ENCODE peak calls at places on chromosomes 4 and X, in six cellular contexts. B is progenitor cell of endocrine pancreas, L is fibroblast of pulmonary artery, R is lower leg skin, Q is neural progenitor cell, V is left lung. E is an unnamed sample.

GRCh38 chr4:186392017-186392416 is 126.0 kb downstream of the F11 start:
- DNase-seq in V (no peak), Q (no peak), B (no peak), L (no peak), R (no peak), E (no peak)

GRCh38 chrX:77448170-77448569 is 981 bp downstream of the FGF16 start:
- DNase-seq in V (no peak), L (no peak), R (no peak), B (no peak), Q (peak), E (no peak)

GRCh38 chrX:146243071-146243470 is 425.4 kb downstream of the SLITRK2 start:
- DNase-seq in R (no peak), L (no peak), Q (no peak), B (no peak), V (no peak), E (no peak)

GRCh38 chrX:143094501-143095110 is 68.9 kb downstream of the SPANXN4 start:
- DNase-seq in V (no peak), Q (no peak), L (peak), R (no peak), B (no peak), E (no peak)

GRCh38 chrX:96447161-96447560 is 237.5 kb upstream of the DIAPH2 start:
- DNase-seq in V (no peak), B (no peak), R (no peak), L (no peak), Q (no peak), E (no peak)

GRCh38 chr4:138835833-138836521 is 179.6 kb upstream of the NOCT start:
- DNase-seq in V (no peak), R (no peak), Q (no peak), B (no peak), L (peak), E (no peak)

GRCh38 chrX:154748712-154749339 is 2.1 kb downstream of the GAB3 start:
- DNase-seq in R (no peak), L (peak), B (no peak), Q (peak), V (no peak), E (no peak)

GRCh38 chr4:156751486-156751885 is 220.1 kb downstream of the PDGFC start:
- DNase-seq in L (peak), V (no peak), Q (no peak), R (no peak), B (no peak), E (no peak)

GRCh38 chr4:23631255-23631950 is 258.4 kb downstream of the PPARGC1A start:
- DNase-seq in B (no peak), L (no peak), Q (no peak), V (no peak), R (peak), E (no peak)

GRCh38 chr4:75662626-75663025 is 10.6 kb downstream of the G3BP2 start:
- DNase-seq in B (no peak), L (no peak), R (no peak), Q (no peak), V (no peak), E (no peak)

GRCh38 chr4:27350161-27350560 is 489.5 kb downstream of the STIM2 start:
- DNase-seq in V (no peak), L (peak), Q (no peak), R (no peak), B (no peak), E (no peak)

GRCh38 chr4:140237616-140238352 is 83.8 kb upstream of the MAML3 start:
- DNase-seq in L (peak), R (peak), Q (peak), V (peak), B (no peak), E (no peak)

GRCh38 chr4:128574706-128575105 is 234.8 kb upstream of the JADE1 start:
- DNase-seq in Q (peak), R (no peak), V (peak), L (peak), B (peak), E (peak)

GRCh38 chrX:8632949-8633348 is 99.0 kb downstream of the ANOS1 start:
- DNase-seq in B (no peak), Q (peak), L (peak), R (no peak), V (no peak), E (no peak)

GRCh38 chr4:173231916-173232315 is 63.3 kb downstream of the GALNT7 start:
- DNase-seq in L (peak), B (no peak), R (no peak), V (no peak), Q (no peak), E (no peak)

GRCh38 chrX:9874483-9874882 is 88.3 kb downstream of the SHROOM2 start:
- DNase-seq in B (no peak), L (no peak), Q (no peak), R (no peak), V (no peak), E (no peak)

GRCh38 chr4:152605641-152606304 is 69.9 kb upstream of the FBXW7 start:
- DNase-seq in R (no peak), B (no peak), Q (peak), L (peak), V (no peak), E (no peak)

GRCh38 chr4:99885063-99885664 is 9.1 kb downstream of the LAMTOR3 start:
- DNase-seq in R (no peak), B (no peak), L (peak), V (no peak), Q (peak), E (no peak)

GRCh38 chr4:21726255-21726815 is 222.2 kb downstream of the KCNIP4 start:
- DNase-seq in L (peak), R (no peak), V (no peak), Q (no peak), B (no peak), E (no peak)

GRCh38 chrX:118181030-118181429 is 64.4 kb upstream of the KLHL13 start:
- DNase-seq in V (no peak), Q (no peak), L (peak), R (no peak), B (no peak), E (no peak)

GRCh38 chr4:40916880-40917279 is 167.1 kb downstream of the NSUN7 start:
- DNase-seq in V (peak), L (peak), Q (peak), R (no peak), B (no peak), E (no peak)

GRCh38 chr4:28378109-28378830 is 1517.6 kb downstream of the STIM2 start:
- DNase-seq in Q (peak), R (no peak), B (no peak), L (no peak), V (no peak), E (no peak)

GRCh38 chr4:8939887-8940742 is 68.5 kb upstream of the HMX1 start:
- DNase-seq in R (no peak), L (no peak), V (no peak), B (no peak), Q (no peak), E (no peak)

GRCh38 chr4:168095776-168096443 is 3.6 kb downstream of the ANXA10 start:
- DNase-seq in L (no peak), R (no peak), B (no peak), Q (no peak), V (no peak), E (no peak)

GRCh38 chrX:9707306-9708015 is 58.2 kb downstream of the GPR143 start:
- DNase-seq in Q (peak), L (no peak), R (no peak), B (no peak), V (no peak), E (no peak)

GRCh38 chr4:158811704-158812103 is 42.9 kb downstream of the FNIP2 start:
- DNase-seq in L (peak), V (peak), B (no peak), R (peak), Q (no peak), E (no peak)

GRCh38 chrX:102155806-102156179 is at the start of gene BEX5:
- DNase-seq in V (peak), Q (peak), B (peak), L (no peak), R (peak), E (peak)

GRCh38 chr4:141851246-141851891 is 215.0 kb downstream of the IL15 start:
- DNase-seq in V (no peak), Q (peak), R (no peak), B (no peak), L (peak), E (no peak)

GRCh38 chr4:41339812-41340809 is 83.4 kb downstream of the UCHL1 start:
- DNase-seq in Q (peak), V (no peak), R (no peak), L (peak), B (no peak), E (no peak)

GRCh38 chr4:82629238-82630000 is 67.6 kb upstream of the TMEM150C start:
- DNase-seq in B (no peak), R (peak), Q (no peak), V (no peak), L (peak), E (no peak)

GRCh38 chr4:121252224-121252806 is 88.2 kb upstream of the TNIP3 start:
- DNase-seq in L (peak), R (peak), B (peak), Q (peak), V (peak), E (no peak)

GRCh38 chrX:40573763-40574162 is 7.0 kb upstream of the ATP6AP2 start:
- DNase-seq in R (no peak), V (no peak), L (peak), B (no peak), Q (no peak), E (no peak)

GRCh38 chr4:184196730-184197355 is 20.8 kb downstream of the ENPP6 start:
- DNase-seq in R (peak), V (no peak), B (no peak), L (no peak), Q (no peak), E (no peak)

GRCh38 chr4:3036131-3036952 is 38.0 kb downstream of the HTT-AS start:
- DNase-seq in L (no peak), R (no peak), B (no peak), V (no peak), Q (no peak), E (no peak)

GRCh38 chr4:19678763-19679162 is 572.9 kb upstream of the SLIT2 start:
- DNase-seq in B (no peak), L (peak), R (no peak), Q (no peak), V (no peak), E (no peak)

DNA sequence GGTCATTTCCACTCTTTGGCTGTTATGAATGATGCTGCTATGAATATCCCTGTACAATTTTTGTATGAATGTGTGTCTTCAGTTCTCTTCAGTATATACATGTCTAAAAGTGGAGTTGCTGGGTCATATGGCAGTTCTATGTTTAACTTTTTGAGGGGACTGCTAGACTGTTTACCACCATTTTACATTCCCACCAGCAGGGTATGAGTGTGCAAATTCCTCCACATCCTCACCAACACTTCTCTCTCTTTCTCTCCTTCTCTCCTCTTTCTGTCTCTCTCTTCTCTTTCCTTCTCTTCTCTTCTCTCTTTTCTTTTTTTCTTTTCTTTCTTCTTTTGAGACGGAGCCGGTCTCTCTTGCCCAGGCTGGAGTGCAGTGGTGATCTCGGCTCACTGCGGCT is 7.8 kb downstream of the WWC2 start:
- DNase-seq in R (no peak), B (no peak), V (no peak), L (no peak), Q (no peak), E (no peak)
- TF ChIP-seq CTCF in R (no peak), B (peak), V (no peak), L (peak), Q (peak), E (no peak)

DNA sequence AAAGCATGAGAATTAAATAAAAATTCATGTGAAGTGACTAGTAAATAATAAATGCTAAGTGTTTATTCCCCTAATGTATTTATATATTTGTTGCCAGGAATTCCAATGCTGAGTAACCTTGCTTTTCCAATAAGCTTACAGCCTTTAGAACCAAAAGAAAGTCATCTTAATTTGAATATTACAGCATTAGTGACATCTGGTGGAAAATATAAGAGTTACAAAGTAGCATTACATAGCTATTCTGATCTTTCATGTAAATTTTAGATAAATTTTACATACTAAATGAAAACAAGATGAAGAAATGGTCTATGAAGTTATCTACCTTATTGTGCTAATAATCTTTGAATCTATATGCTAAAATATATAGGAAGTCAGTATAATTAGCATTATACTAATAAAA is 10.4 kb downstream of the MAD2L1 start:
- DNase-seq in R (no peak), L (peak), Q (no peak), V (no peak), B (no peak), E (no peak)
- TF ChIP-seq CTCF in R (no peak), L (peak), Q (no peak), V (peak), B (peak), E (no peak)

DNA sequence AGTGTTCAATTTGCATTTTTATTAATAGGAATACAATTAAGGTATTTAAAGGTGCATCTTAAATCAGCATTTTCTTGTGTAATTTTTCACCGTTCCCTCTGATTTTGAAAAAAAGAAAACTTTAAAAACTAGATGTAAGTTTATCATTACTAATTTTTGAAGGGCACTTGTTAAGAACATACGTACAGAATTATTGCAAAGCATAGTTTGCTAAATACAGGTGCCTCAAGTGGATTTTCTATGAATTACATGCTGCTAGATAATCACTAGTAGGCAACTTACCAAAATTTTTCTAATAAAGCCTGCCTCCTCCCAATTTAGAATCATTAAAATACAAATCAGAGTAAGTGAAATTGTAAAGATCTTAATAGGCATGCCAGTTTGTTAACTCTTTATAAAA is 8.5 kb downstream of the CNKSR2 start:
- DNase-seq in Q (no peak), B (no peak), L (peak), R (no peak), V (no peak), E (no peak)
- TF ChIP-seq CTCF in Q (peak), B (peak), L (peak), R (no peak), V (no peak), E (no peak)

GRCh38 chrX:152640039-152640818 is 2.5 kb downstream of the GABRQ start:
- DNase-seq in B (no peak), V (no peak), R (no peak), L (no peak), Q (no peak), E (no peak)

GRCh38 chrX:152642931-152643525 is 5.3 kb downstream of the GABRQ start:
- DNase-seq in V (no peak), R (no peak), Q (no peak), L (no peak), B (no peak), E (no peak)

GRCh38 chrX:152641256-152641875 is 3.7 kb downstream of the GABRQ start:
- DNase-seq in V (no peak), B (no peak), R (no peak), Q (peak), L (no peak), E (no peak)

GRCh38 chrX:152639426-152639825 is 1.7 kb downstream of the GABRQ start:
- DNase-seq in L (no peak), R (no peak), B (no peak), V (no peak), Q (no peak), E (no peak)

DNA sequence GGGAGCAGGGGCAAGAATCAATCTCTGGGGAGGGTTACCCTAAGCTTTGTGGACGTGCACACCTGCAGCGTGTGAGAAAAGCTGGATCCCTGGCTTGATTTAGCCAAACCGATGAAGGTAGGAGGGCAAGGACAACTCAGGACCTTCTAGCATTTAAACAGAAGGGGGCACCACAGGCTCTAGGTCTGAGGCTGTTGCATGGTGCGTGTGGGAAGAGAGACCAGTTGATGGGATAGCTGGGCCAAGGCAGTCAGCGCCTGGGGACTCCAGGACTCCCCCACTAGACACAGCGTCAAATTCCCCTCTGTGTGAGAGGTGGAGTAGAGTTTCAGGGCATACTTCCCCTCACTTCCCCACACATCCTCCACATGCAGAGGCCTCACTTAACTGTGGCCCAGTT is 4.3 kb downstream of the GABRQ start:
- DNase-seq in B (no peak), R (no peak), L (peak), V (no peak), Q (peak), E (no peak)
- TF ChIP-seq CTCF in B (no peak), R (no peak), L (no peak), V (no peak), Q (peak), E (no peak)

E was measured in activated B cell treated with CpG ODN at 0.5 μM for 24 hours.